ENCODE peak calls at places on chromosomes 16 and 17, in nine cellular contexts. Q is amniotic epithelial cell, I is HT-29, K is NCI-H187 treated with DMSO at 0.1 percent for 48 hours, T is GDM1, G is KBM-7, Z is NCI-H1092, L is germinal center, Y is H54. N is an unnamed sample.

GRCh38 chr16:56931253-56931768 is 631 bp upstream of the HERPUD1 start:
- DNase-seq in Q (no peak), I (no peak), Z (peak; percentile 37), Y (no peak), G (no peak), T (no peak), K (no peak), L (peak; percentile 91), N (no peak)

GRCh38 chr16:9465150-9465549 is 373.7 kb downstream of the HAPSTR1 start:
- DNase-seq in T (no peak), I (no peak), G (no peak), L (no peak), Y (no peak), Q (no peak), Z (no peak), K (no peak), N (no peak)

GRCh38 chr17:78151514-78152008 is 5.4 kb downstream of the C17orf99 start:
- DNase-seq in Y (no peak), K (no peak), Z (no peak), L (no peak), G (no peak), Q (no peak), T (no peak), I (peak; percentile 72), N (no peak)

GRCh38 chr16:77540656-77541055 is 105.8 kb upstream of the ADAMTS18 start:
- DNase-seq in Z (no peak), L (no peak), Q (peak; percentile 88), G (peak; percentile 0), K (no peak), Y (peak; percentile 42), I (no peak), T (no peak), N (peak; percentile 7)

GRCh38 chr16:8928467-8928957 is 35.2 kb downstream of the USP7 start:
- DNase-seq in Z (no peak), Q (peak; percentile 86), T (no peak), Y (no peak), K (no peak), L (no peak), I (no peak), G (peak; percentile 81), N (peak; percentile 41)

GRCh38 chr17:68576811-68577551 is 24.2 kb downstream of the FAM20A start:
- DNase-seq in L (no peak), Q (peak; percentile 53), K (no peak), T (no peak), G (no peak), I (no peak), Y (no peak), Z (no peak), N (peak; percentile 71)

GRCh38 chr16:78200623-78201096 is 101.2 kb downstream of the WWOX start:
- DNase-seq in K (no peak), G (no peak), T (no peak), L (no peak), Z (no peak), Y (no peak), I (no peak), Q (no peak), N (no peak)

GRCh38 chr17:39979865-39980401 is 674 bp upstream of the PSMD3 start:
- DNase-seq in G (no peak), Z (no peak), T (peak; percentile 62), Y (no peak), I (no peak), K (peak; percentile 11), L (peak; percentile 35), Q (peak; percentile 75), N (peak; percentile 89)

GRCh38 chr16:27824786-27825185 is 238.7 kb downstream of the GSG1L start:
- DNase-seq in K (no peak), T (no peak), Q (no peak), I (no peak), L (no peak), Z (no peak), Y (no peak), G (no peak), N (no peak)

GRCh38 chr17:21302711-21303425 is 18.4 kb downstream of the MAP2K3 start:
- DNase-seq in I (no peak), K (no peak), G (no peak), Z (no peak), Q (no peak), L (no peak), Y (no peak), T (no peak), N (no peak)

GRCh38 chr17:19003966-19004600 is 481 bp downstream of the FAM83G start:
- DNase-seq in K (no peak), I (peak; percentile 48), Q (peak; percentile 37), Z (no peak), T (no peak), G (no peak), L (peak; percentile 48), Y (peak; percentile 65), N (no peak)

GRCh38 chr16:49734330-49734729 is 121.6 kb downstream of the ZNF423 start:
- DNase-seq in K (no peak), L (no peak), Q (no peak), Z (no peak), Y (no peak), T (no peak), G (no peak), I (no peak), N (no peak)

GRCh38 chr16:728131-728889 is 1.4 kb downstream of the HAGHL start:
- DNase-seq in Q (peak; percentile 74), G (peak; percentile 70), L (peak; percentile 74), K (no peak), Y (peak; percentile 95), I (peak; percentile 82), T (no peak), Z (no peak), N (peak; percentile 92)

GRCh38 chr17:59341922-59342321 is 10.5 kb downstream of the YPEL2 start:
- DNase-seq in G (no peak), T (no peak), Z (no peak), I (no peak), Q (no peak), Y (no peak), K (no peak), L (no peak), N (no peak)

GRCh38 chr17:68821860-68822693 is 133.1 kb downstream of the ABCA8 start:
- DNase-seq in I (peak; percentile 35), Y (peak; percentile 65), Q (peak; percentile 96), G (no peak), Z (no peak), L (no peak), T (no peak), K (no peak), N (no peak)

GRCh38 chr16:16021988-16022682 is 72.7 kb downstream of the ABCC1 start:
- DNase-seq in I (peak; percentile 95), Z (no peak), L (no peak), K (no peak), Y (peak; percentile 89), Q (peak; percentile 94), T (no peak), G (peak; percentile 38), N (peak; percentile 76)

GRCh38 chr16:66376577-66377326 is 10.3 kb downstream of the CDH5 start:
- DNase-seq in Z (no peak), K (no peak), Q (no peak), L (no peak), Y (no peak), G (no peak), T (no peak), I (no peak), N (no peak)

GRCh38 chr17:13587487-13588338 is 14.0 kb downstream of the HS3ST3A1 start:
- DNase-seq in K (no peak), T (no peak), G (no peak), L (no peak), Q (peak; percentile 66), Z (no peak), I (no peak), Y (no peak), N (no peak)

GRCh38 chr16:11985250-11985649 is 8.7 kb downstream of the SNX29 start:
- DNase-seq in Q (peak; percentile 37), G (no peak), I (no peak), L (no peak), T (no peak), Z (no peak), Y (no peak), K (no peak), N (no peak)

GRCh38 chr17:72430611-72431432 is 310.0 kb downstream of the SOX9 start:
- DNase-seq in Q (no peak), I (no peak), K (no peak), G (no peak), T (no peak), L (no peak), Y (no peak), Z (no peak), N (peak; percentile 15)

GRCh38 chr17:17779015-17779611 is 57.7 kb downstream of the SREBF1 start:
- DNase-seq in Y (no peak), Z (no peak), G (no peak), Q (no peak), L (no peak), I (no peak), K (no peak), T (no peak), N (no peak)

GRCh38 chr17:77332981-77333685 is 192.4 kb downstream of the SEC14L1 start:
- DNase-seq in Q (peak; percentile 80), Y (no peak), K (no peak), I (peak; percentile 52), T (no peak), G (no peak), Z (no peak), L (no peak), N (peak; percentile 63)

GRCh38 chr16:12459401-12459791 is 344.3 kb downstream of the CPPED1 start:
- DNase-seq in Z (no peak), I (no peak), T (peak; percentile 81), Q (no peak), L (no peak), G (peak; percentile 95), K (no peak), Y (no peak), N (peak; percentile 93)

GRCh38 chr17:81251091-81251942 is 12.2 kb downstream of the NDUFAF8 start:
- DNase-seq in Z (peak; percentile 95), I (peak; percentile 54), L (peak; percentile 21), Y (no peak), T (no peak), G (no peak), K (peak; percentile 89), Q (no peak), N (no peak)

GRCh38 chr17:41632482-41633105 is 8.2 kb upstream of the KRT17 start:
- DNase-seq in K (no peak), Y (no peak), Z (no peak), Q (no peak), T (no peak), G (no peak), L (no peak), I (no peak), N (no peak)

GRCh38 chr16:49276646-49277385 is 4.8 kb downstream of the CBLN1 start:
- DNase-seq in G (no peak), Q (no peak), I (no peak), K (no peak), Y (no peak), T (no peak), Z (no peak), L (no peak), N (no peak)

GRCh38 chr17:10756604-10757003 is 26.8 kb upstream of the TMEM220 start:
- DNase-seq in T (no peak), Z (no peak), Q (no peak), I (no peak), L (no peak), K (no peak), G (no peak), Y (no peak), N (no peak)

GRCh38 chr17:68101992-68102758 is 66.6 kb downstream of the KPNA2 start:
- DNase-seq in I (peak; percentile 45), L (no peak), Z (no peak), T (no peak), G (peak; percentile 31), Y (no peak), K (no peak), Q (peak; percentile 3), N (peak; percentile 30)

GRCh38 chr17:1164935-1165556 is 14.7 kb downstream of the ABR start:
- DNase-seq in Z (no peak), T (peak; percentile 64), Y (no peak), Q (no peak), K (no peak), G (no peak), I (no peak), L (no peak), N (no peak)

GRCh38 chr16:21150375-21151001 is at the start of gene DNAH3:
- DNase-seq in T (peak; percentile 35), K (no peak), Y (no peak), I (no peak), G (peak; percentile 66), L (no peak), Z (peak; percentile 17), Q (no peak), N (no peak)

GRCh38 chr16:79182618-79183017 is 417.9 kb downstream of the MAF start:
- DNase-seq in K (no peak), T (no peak), Q (peak; percentile 41), Y (no peak), I (no peak), L (no peak), Z (no peak), G (no peak), N (no peak)

N was measured in NB4.